ENCODE peak calls at places on chromosomes 16 and 17, in ten cellular contexts. S, N, D, M, R, G, E, K, Q and C are unnamed samples.

GRCh38 chr16:20675488-20676267 is 21.8 kb downstream of the ACSM1 start:
- DNase-seq in S (peak; percentile 83), N (no peak), D (peak; percentile 74), M (peak; percentile 35), R (peak; percentile 60), G (peak; percentile 76), E (peak; percentile 50), K (peak; percentile 17), Q (no peak), C (no peak)

GRCh38 chr17:39671651-39672521 is 3.6 kb downstream of the PNMT start:
- DNase-seq in S (peak; percentile 41), N (peak; percentile 27), D (peak; percentile 15), M (no peak), R (no peak), G (peak; percentile 39), E (peak; percentile 45), K (no peak), Q (no peak), C (peak; percentile 69)

GRCh38 chr17:66309793-66310192 is 7.4 kb downstream of the PRKCA start:
- DNase-seq in S (no peak), N (no peak), D (no peak), M (no peak), R (no peak), G (no peak), E (no peak), K (no peak), Q (no peak), C (no peak)

GRCh38 chr17:44584498-44584897 is 27.2 kb downstream of the FZD2 start:
- DNase-seq in S (no peak), N (no peak), D (no peak), M (no peak), R (no peak), G (no peak), E (no peak), K (no peak), Q (no peak), C (no peak)

GRCh38 chr16:88345943-88346560 is 36.7 kb upstream of the ZNF469 start:
- DNase-seq in S (no peak), N (no peak), D (no peak), M (no peak), R (no peak), G (no peak), E (no peak), K (no peak), Q (no peak), C (no peak)

GRCh38 chr17:82156284-82156925 is 56.2 kb downstream of the CCDC57 start:
- DNase-seq in S (no peak), N (no peak), D (no peak), M (no peak), R (no peak), G (no peak), E (no peak), K (no peak), Q (no peak), C (no peak)

GRCh38 chr16:4795181-4795827 is at the start of gene SMIM22:
- DNase-seq in S (peak; percentile 13), N (no peak), D (no peak), M (no peak), R (peak; percentile 81), G (no peak), E (peak; percentile 79), K (no peak), Q (no peak), C (no peak)

GRCh38 chr17:75521951-75522727 is 3.4 kb upstream of the LLGL2 start:
- DNase-seq in S (no peak), N (no peak), D (peak; percentile 15), M (no peak), R (no peak), G (no peak), E (no peak), K (no peak), Q (no peak), C (no peak)

GRCh38 chr16:77450790-77451487 is 16.1 kb upstream of the ADAMTS18 start:
- DNase-seq in S (no peak), N (no peak), D (no peak), M (no peak), R (no peak), G (no peak), E (peak; percentile 18), K (no peak), Q (no peak), C (no peak)

GRCh38 chr16:11784048-11784780 is 12.8 kb downstream of the ZC3H7A start:
- DNase-seq in S (no peak), N (no peak), D (no peak), M (no peak), R (no peak), G (no peak), E (no peak), K (no peak), Q (no peak), C (no peak)

GRCh38 chr17:36813357-36813756 is 123.9 kb upstream of the LHX1 start:
- DNase-seq in S (no peak), N (no peak), D (no peak), M (no peak), R (no peak), G (no peak), E (no peak), K (no peak), Q (no peak), C (no peak)

GRCh38 chr17:73628642-73629552 is 15.3 kb downstream of the SDK2 start:
- DNase-seq in S (peak; percentile 19), N (no peak), D (peak; percentile 77), M (no peak), R (no peak), G (no peak), E (no peak), K (no peak), Q (no peak), C (no peak)

GRCh38 chr17:7328840-7329359 is at the start of gene NEURL4:
- DNase-seq in S (no peak), N (peak; percentile 37), D (no peak), M (no peak), R (no peak), G (no peak), E (no peak), K (no peak), Q (no peak), C (no peak)

GRCh38 chr16:2335286-2335895 is 5.1 kb downstream of the ABCA3 start:
- DNase-seq in S (no peak), N (no peak), D (no peak), M (no peak), R (no peak), G (no peak), E (no peak), K (no peak), Q (no peak), C (no peak)

GRCh38 chr17:38587956-38588771 is 17.6 kb downstream of the SRCIN1 start:
- DNase-seq in S (no peak), N (no peak), D (no peak), M (no peak), R (no peak), G (no peak), E (no peak), K (no peak), Q (no peak), C (peak; percentile 67)

GRCh38 chr17:79065105-79065670 is 9.4 kb upstream of the ENGASE start:
- DNase-seq in S (peak; percentile 23), N (peak; percentile 37), D (no peak), M (no peak), R (no peak), G (peak; percentile 49), E (no peak), K (peak; percentile 21), Q (no peak), C (peak; percentile 52)

GRCh38 chr17:49823614-49824013 is 24.3 kb downstream of the TAC4 start:
- DNase-seq in S (no peak), N (no peak), D (no peak), M (no peak), R (no peak), G (no peak), E (no peak), K (no peak), Q (peak; percentile 16), C (no peak)

GRCh38 chr16:11587643-11588247 is 1.0 kb upstream of the LITAF start:
- DNase-seq in S (no peak), N (no peak), D (no peak), M (no peak), R (no peak), G (no peak), E (no peak), K (no peak), Q (no peak), C (no peak)

GRCh38 chr16:57507414-57508083 is 21.3 kb upstream of the DOK4 start:
- DNase-seq in S (no peak), N (no peak), D (no peak), M (no peak), R (no peak), G (no peak), E (no peak), K (no peak), Q (no peak), C (no peak)

GRCh38 chr16:57940382-57940966 is 30.5 kb downstream of the CNGB1 start:
- DNase-seq in S (no peak), N (no peak), D (no peak), M (no peak), R (no peak), G (no peak), E (no peak), K (no peak), Q (no peak), C (no peak)

GRCh38 chr17:66491665-66492064 is 189.3 kb downstream of the PRKCA start:
- DNase-seq in S (no peak), N (no peak), D (no peak), M (no peak), R (no peak), G (no peak), E (no peak), K (no peak), Q (no peak), C (no peak)

GRCh38 chr17:73290399-73291259 is 21.2 kb downstream of the CDC42EP4 start:
- DNase-seq in S (no peak), N (no peak), D (no peak), M (no peak), R (no peak), G (no peak), E (no peak), K (no peak), Q (no peak), C (no peak)

GRCh38 chr16:9340402-9341095 is 249.1 kb downstream of the HAPSTR1 start:
- DNase-seq in S (no peak), N (no peak), D (no peak), M (no peak), R (no peak), G (no peak), E (no peak), K (no peak), Q (no peak), C (peak; percentile 23)

GRCh38 chr17:4354862-4355514 is 11.5 kb downstream of the UBE2G1 start:
- DNase-seq in S (no peak), N (no peak), D (no peak), M (no peak), R (no peak), G (no peak), E (peak; percentile 42), K (no peak), Q (no peak), C (no peak)

GRCh38 chr17:64174686-64175456 is 44.9 kb upstream of the ERN1 start:
- DNase-seq in S (peak; percentile 70), N (no peak), D (peak; percentile 49), M (peak; percentile 64), R (peak; percentile 74), G (no peak), E (peak; percentile 49), K (no peak), Q (no peak), C (no peak)

GRCh38 chr16:49478107-49478506 is 104.5 kb downstream of the C16orf78 start:
- DNase-seq in S (no peak), N (no peak), D (no peak), M (no peak), R (no peak), G (no peak), E (no peak), K (no peak), Q (no peak), C (peak; percentile 9)

GRCh38 chr17:2849327-2849670 is 53.1 kb downstream of the RAP1GAP2 start:
- DNase-seq in S (peak; percentile 92), N (no peak), D (no peak), M (no peak), R (no peak), G (no peak), E (no peak), K (no peak), Q (no peak), C (peak; percentile 42)

GRCh38 chr17:21210411-21211076 is 3.4 kb downstream of the TMEM11 start:
- DNase-seq in S (no peak), N (no peak), D (no peak), M (no peak), R (peak; percentile 28), G (no peak), E (no peak), K (no peak), Q (no peak), C (no peak)